ENCODE peak calls at places on chromosomes 5 and 9, in four cellular contexts. A is SHP77 treated with DMSO at 0.1 percent for 48 hours; R is neuronal stem cell; M is CD4-positive, alpha-beta memory T cell. Z is an unnamed sample.

GRCh38 chr9:116391306-116391900 is 237.8 kb downstream of the PAPPA start:
- DNase-seq in A (no peak), M (no peak), R (no peak), Z (no peak)

GRCh38 chr5:54520438-54520846 is 2.9 kb downstream of the SNX18 start:
- DNase-seq in M (no peak), A (no peak), R (no peak), Z (peak)

GRCh38 chr5:112339761-112340160 is 79.3 kb downstream of the EPB41L4A start:
- DNase-seq in M (no peak), A (no peak), R (no peak), Z (no peak)

GRCh38 chr5:122163151-122164069 is 34.1 kb downstream of the ZNF474 start:
- DNase-seq in A (no peak), M (no peak), R (no peak), Z (no peak)

GRCh38 chr9:79166005-79166404 is 405.8 kb upstream of the TLE4 start:
- DNase-seq in M (no peak), R (no peak), A (no peak), Z (no peak)

GRCh38 chr5:80151890-80152289 is 104.0 kb downstream of the SERINC5 start:
- DNase-seq in A (no peak), R (no peak), M (no peak), Z (no peak)

GRCh38 chr9:95074632-95075269 is 242.8 kb downstream of the FANCC start:
- DNase-seq in R (no peak), A (peak), M (no peak), Z (peak)

GRCh38 chr5:178237431-178238312 is 5.1 kb upstream of the PHYKPL start:
- DNase-seq in A (no peak), M (no peak), R (no peak), Z (no peak)

GRCh38 chr5:62578540-62578939 is at the start of gene LRRC70:
- DNase-seq in M (peak), R (no peak), A (no peak), Z (peak)

GRCh38 chr9:24912767-24913166 is 367.1 kb upstream of the IZUMO3 start:
- DNase-seq in R (no peak), M (no peak), A (no peak), Z (no peak)

GRCh38 chr9:123016631-123017030 is 16.8 kb upstream of the GPR21 start:
- DNase-seq in A (no peak), M (no peak), R (no peak), Z (no peak)

GRCh38 chr5:53917095-53917494 is 356.7 kb downstream of the NDUFS4 start:
- DNase-seq in A (no peak), R (no peak), M (no peak), Z (no peak)

GRCh38 chr9:112380102-112380581 is at the start of gene HSDL2:
- DNase-seq in R (no peak), M (no peak), A (no peak), Z (peak)

GRCh38 chr5:134059758-134060495 is 54.6 kb upstream of the TCF7 start:
- DNase-seq in R (no peak), M (no peak), A (no peak), Z (no peak)

GRCh38 chr5:128084228-128085167 is 932 bp downstream of the SLC12A2 start:
- DNase-seq in R (peak), A (no peak), M (peak), Z (peak)

GRCh38 chr5:112417931-112418358 is 1.1 kb downstream of the EPB41L4A start:
- DNase-seq in R (peak), M (peak), A (no peak), Z (peak)

GRCh38 chr9:130871395-130872057 is 25.1 kb downstream of the QRFP start:
- DNase-seq in R (no peak), M (no peak), A (no peak), Z (no peak)

GRCh38 chr9:97857603-97858392 is 4.8 kb downstream of the FOXE1 start:
- DNase-seq in M (no peak), A (no peak), R (peak), Z (no peak)

GRCh38 chr5:140575309-140575708 is 10.7 kb downstream of the SLC35A4 start:
- DNase-seq in M (no peak), A (no peak), R (no peak), Z (no peak)

GRCh38 chr5:155699385-155699784 is 627.6 kb upstream of the SGCD start:
- DNase-seq in R (no peak), M (no peak), A (no peak), Z (no peak)

GRCh38 chr5:37554938-37555337 is 175.8 kb downstream of the WDR70 start:
- DNase-seq in M (no peak), R (no peak), A (no peak), Z (no peak)

GRCh38 chr5:53378590-53379247 is 101.7 kb upstream of the FST start:
- DNase-seq in R (no peak), M (no peak), A (no peak), Z (no peak)

GRCh38 chr5:61600945-61601491 is 269.0 kb downstream of the ZSWIM6 start:
- DNase-seq in R (no peak), A (no peak), M (no peak), Z (no peak)

GRCh38 chr5:155983954-155984353 is 343.0 kb upstream of the SGCD start:
- DNase-seq in A (no peak), M (no peak), R (no peak), Z (no peak)

GRCh38 chr9:71921190-71921814 is 9.9 kb downstream of the C9orf85 start:
- DNase-seq in A (no peak), R (no peak), M (no peak), Z (no peak)

GRCh38 chr5:35369965-35370790 is 139.9 kb upstream of the PRLR start:
- DNase-seq in R (peak), M (peak), A (no peak), Z (no peak)

GRCh38 chr9:87599901-87600610 is 102.4 kb downstream of the DAPK1 start:
- DNase-seq in M (no peak), A (no peak), R (no peak), Z (no peak)

GRCh38 chr9:33372900-33373299 is 29.5 kb downstream of the AQP7 start:
- DNase-seq in M (no peak), A (no peak), R (no peak), Z (no peak)

GRCh38 chr5:23257656-23258055 is 249.8 kb upstream of the PRDM9 start:
- DNase-seq in R (no peak), M (no peak), A (no peak), Z (no peak)

GRCh38 chr5:55997742-55998351 is 3.1 kb upstream of the IL6ST start:
- DNase-seq in M (no peak), R (no peak), A (no peak), Z (no peak)

GRCh38 chr9:82490019-82490499 is 501.5 kb downstream of the SPATA31D1 start:
- DNase-seq in M (no peak), A (no peak), R (no peak), Z (no peak)